ENCODE peak calls at places on chromosomes 11 and 22, in four cellular contexts. M is foreskin fibroblast, O is neural progenitor cell, A is prostate gland. R is an unnamed sample.

GRCh38 chr11:47437746-47438418 is 11.1 kb downstream of the RAPSN start:
- DNase-seq in M (no peak), O (no peak), A (no peak), R (no peak)

GRCh38 chr11:67265633-67266423 is 445 bp upstream of the GRK2 start:
- DNase-seq in M (peak), O (peak), A (peak), R (no peak)

GRCh38 chr11:47373876-47374820 is 4.2 kb downstream of the SPI1 start:
- DNase-seq in M (peak), O (peak), A (peak), R (peak)

GRCh38 chr11:100592619-100593309 is 94.3 kb upstream of the ARHGAP42 start:
- DNase-seq in M (no peak), O (no peak), A (no peak), R (no peak)

GRCh38 chr11:110921742-110922200 is 209.5 kb upstream of the ARHGAP20 start:
- DNase-seq in M (peak), O (peak), A (peak), R (no peak)

GRCh38 chr22:41681616-41682015 is 7.1 kb downstream of the SNU13 start:
- DNase-seq in M (no peak), O (no peak), A (no peak), R (no peak)

GRCh38 chr11:120660024-120660565 is 148.5 kb downstream of the GRIK4 start:
- DNase-seq in M (peak), O (peak), A (no peak), R (peak)

GRCh38 chr11:109424893-109425292 is 2.9 kb downstream of the C11orf87 start:
- DNase-seq in M (no peak), O (peak), A (no peak), R (peak)

GRCh38 chr11:131588057-131588456 is 217.6 kb downstream of the NTM start:
- DNase-seq in M (no peak), O (no peak), A (no peak), R (no peak)

GRCh38 chr22:38230916-38231315 is 29.1 kb downstream of the MAFF start:
- DNase-seq in M (no peak), O (no peak), A (no peak), R (no peak)

GRCh38 chr11:116502641-116503061 is 270.1 kb downstream of the BUD13 start:
- DNase-seq in M (no peak), O (no peak), A (no peak), R (no peak)

GRCh38 chr11:117647872-117648271 is 149.1 kb downstream of the DSCAML1 start:
- DNase-seq in M (no peak), O (no peak), A (no peak), R (no peak)

GRCh38 chr11:114262681-114263509 is 33.3 kb upstream of the NNMT start:
- DNase-seq in M (peak), O (peak), A (no peak), R (peak)

GRCh38 chr11:75276696-75277095 is 36.1 kb downstream of the TPBGL start:
- DNase-seq in M (no peak), O (no peak), A (no peak), R (no peak)

GRCh38 chr22:39288135-39288898 is 31.1 kb downstream of the RPL3 start:
- DNase-seq in M (no peak), O (no peak), A (no peak), R (no peak)

GRCh38 chr11:73532310-73532709 is 65.6 kb downstream of the FAM168A start:
- DNase-seq in M (no peak), O (no peak), A (no peak), R (no peak)

GRCh38 chr11:123196060-123196714 is 1.1 kb upstream of the CLMP start:
- DNase-seq in M (no peak), O (peak), A (no peak), R (no peak)

GRCh38 chr22:50146440-50147228 is 23.9 kb upstream of the PANX2 start:
- DNase-seq in M (peak), O (peak), A (no peak), R (no peak)

GRCh38 chr22:50144005-50144614 is 26.4 kb upstream of the PANX2 start:
- DNase-seq in M (no peak), O (no peak), A (no peak), R (no peak)

GRCh38 chr22:50143096-50143495 is 27.4 kb upstream of the PANX2 start:
- DNase-seq in M (no peak), O (no peak), A (no peak), R (no peak)

GRCh38 chr22:50148166-50148500 is 22.4 kb upstream of the PANX2 start:
- DNase-seq in M (no peak), O (no peak), A (no peak), R (no peak)

DNA sequence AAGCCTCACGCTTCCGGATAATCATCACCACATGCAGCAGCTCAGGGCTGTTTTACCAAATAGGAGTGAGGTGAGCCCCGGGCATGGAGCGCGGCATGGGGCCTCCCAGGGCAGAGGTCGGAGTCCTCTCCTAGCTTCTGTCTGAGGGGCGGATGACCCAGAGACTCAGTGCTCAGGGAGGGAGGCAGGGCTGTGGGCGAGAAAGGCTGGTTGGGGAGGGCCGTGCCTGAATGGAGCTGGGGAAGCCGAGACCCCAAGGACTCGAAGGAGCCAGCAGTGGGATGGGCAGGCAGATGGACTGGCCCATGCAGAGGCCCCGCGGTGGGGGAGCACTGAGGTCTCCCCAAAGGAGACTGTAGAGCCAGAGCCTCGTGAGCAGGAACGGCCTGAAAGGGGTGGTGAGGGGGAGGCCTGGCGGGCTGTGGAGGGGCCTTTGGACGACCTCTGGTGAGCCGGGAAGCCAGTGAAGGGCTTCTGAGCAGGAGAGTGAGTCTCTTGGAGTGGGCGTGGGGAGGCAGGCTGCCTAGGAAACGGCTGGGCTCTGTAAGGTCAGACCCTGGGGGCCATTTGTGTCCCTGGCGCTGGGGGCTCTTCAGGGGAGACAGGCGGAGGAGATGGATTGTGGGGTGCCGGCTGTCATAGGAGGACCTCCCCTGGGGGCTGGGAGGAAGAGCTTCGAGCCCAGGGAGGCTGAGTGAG is 24.6 kb upstream of the PANX2 start:
- DNase-seq in M (peak), O (no peak), A (no peak), R (no peak)
- H3K4me3 ChIP-seq in M (no peak), O (no peak), A (no peak), R (no peak)

DNA sequence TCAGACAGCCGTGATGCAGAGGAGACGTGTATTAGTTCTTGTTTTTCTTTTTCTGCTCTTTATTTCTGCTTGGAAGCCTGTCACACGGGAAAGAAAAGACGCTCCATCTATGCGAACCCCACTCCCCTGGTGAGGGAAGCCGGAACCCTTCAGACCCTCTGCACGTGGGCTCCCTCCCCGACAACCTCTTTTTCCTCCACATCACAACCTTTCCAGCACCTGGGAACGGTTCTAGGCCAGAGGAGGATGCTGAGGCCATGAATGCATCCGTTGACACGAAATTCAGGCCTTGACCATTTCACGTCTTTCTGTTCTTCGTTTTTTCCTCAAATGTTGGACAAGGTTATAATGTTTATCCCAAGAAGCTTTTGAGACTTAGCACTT is 85.3 kb upstream of the WNT7B start:
- DNase-seq in M (no peak), O (no peak), A (no peak), R (no peak)
- H3K4me3 ChIP-seq in M (no peak), O (no peak), A (no peak), R (no peak)

GRCh38 chr22:29798318-29798717 is 31.1 kb downstream of the UQCR10 start:
- DNase-seq in M (no peak), O (no peak), A (no peak), R (peak)

GRCh38 chr22:29801153-29801552 is 34.0 kb downstream of the UQCR10 start:
- DNase-seq in M (no peak), O (peak), A (no peak), R (no peak)

GRCh38 chr22:29797351-29797750 is 30.2 kb downstream of the UQCR10 start:
- DNase-seq in M (no peak), O (no peak), A (no peak), R (peak)

GRCh38 chr22:29798801-29799200 is 31.6 kb downstream of the UQCR10 start:
- DNase-seq in M (no peak), O (no peak), A (peak), R (no peak)

GRCh38 chr22:29799217-29799680 is 32.1 kb downstream of the UQCR10 start:
- DNase-seq in M (peak), O (no peak), A (peak), R (peak)
- H3K4me3 ChIP-seq in M (no peak), O (no peak), A (peak), R (no peak)

GRCh38 chr11:69637956-69638871 is 2.7 kb upstream of the CCND1 start:
- DNase-seq in M (peak), O (peak), A (no peak), R (no peak)

GRCh38 chr11:69638941-69639681 is 1.8 kb upstream of the CCND1 start:
- DNase-seq in M (peak), O (peak), A (peak), R (peak)

GRCh38 chr11:69636870-69637600 is 3.9 kb upstream of the CCND1 start:
- DNase-seq in M (no peak), O (no peak), A (no peak), R (no peak)

GRCh38 chr11:69636512-69636866 is 4.5 kb upstream of the CCND1 start:
- DNase-seq in M (peak), O (peak), A (no peak), R (no peak)

DNA sequence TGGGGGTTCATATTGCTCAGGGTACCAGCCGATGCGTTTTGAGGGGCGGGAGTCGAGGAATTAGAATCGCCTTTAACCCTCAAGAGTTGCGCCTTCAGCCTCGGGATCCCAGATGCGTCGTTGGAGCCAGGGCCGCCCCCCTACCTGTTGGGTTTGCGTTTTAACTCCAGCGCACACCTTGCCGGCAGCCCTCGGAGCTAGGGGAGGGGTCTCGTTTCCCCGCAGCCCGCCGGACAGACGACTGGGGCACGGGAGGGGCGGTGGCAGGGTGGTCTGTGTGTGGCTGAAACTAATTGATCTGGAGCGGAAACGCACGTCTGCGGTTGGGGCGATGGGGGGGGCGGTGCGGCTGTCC is 3.4 kb upstream of the CCND1 start:
- DNase-seq in M (no peak), O (peak), A (no peak), R (no peak)
- H3K4me3 ChIP-seq in M (peak), O (peak), A (no peak), R (no peak)

GRCh38 chr11:62677160-62677559 is 1.7 kb downstream of the UBXN1 start:
- DNase-seq in M (no peak), O (no peak), A (no peak), R (no peak)
- H3K4me3 ChIP-seq in M (no peak), O (no peak), A (no peak), R (no peak)

R was measured in Jurkat, Clone E6-1.